ENCODE peak calls at places on chromosome 12, in four cellular contexts. One of them, this sample, is unnamed.

GRCh38 chr12:4648099-4648498 is 752 bp downstream of the AKAP3 start:
- DNase-seq in upper lobe of left lung: no peak
- DNase-seq in transverse colon: no peak
- DNase-seq in cardiac muscle cell: peak; percentile 14
- DNase-seq in this sample: no peak

GRCh38 chr12:127500513-127500912 is 766.5 kb upstream of the TMEM132C start:
- DNase-seq in upper lobe of left lung: no peak
- DNase-seq in transverse colon: no peak
- DNase-seq in cardiac muscle cell: no peak
- DNase-seq in this sample: no peak

GRCh38 chr12:104772336-104772735 is 185.8 kb downstream of the SLC41A2 start:
- DNase-seq in upper lobe of left lung: no peak
- DNase-seq in transverse colon: no peak
- DNase-seq in cardiac muscle cell: no peak
- DNase-seq in this sample: no peak

GRCh38 chr12:132954471-132955048 is 1.5 kb downstream of the ZNF605 start:
- DNase-seq in upper lobe of left lung: no peak
- DNase-seq in transverse colon: no peak
- DNase-seq in cardiac muscle cell: no peak
- DNase-seq in this sample: no peak

GRCh38 chr12:47837190-47838171 is 17.8 kb upstream of the HDAC7 start:
- DNase-seq in upper lobe of left lung: peak; percentile 80
- DNase-seq in transverse colon: peak; percentile 78
- DNase-seq in cardiac muscle cell: peak; percentile 78
- DNase-seq in this sample: peak; percentile 58

GRCh38 chr12:72330291-72330690 is 58.1 kb downstream of the TRHDE start:
- DNase-seq in upper lobe of left lung: no peak
- DNase-seq in transverse colon: no peak
- DNase-seq in cardiac muscle cell: peak; percentile 0
- DNase-seq in this sample: no peak

GRCh38 chr12:4975574-4975973 is 65.9 kb downstream of the KCNA1 start:
- DNase-seq in upper lobe of left lung: no peak
- DNase-seq in transverse colon: no peak
- DNase-seq in cardiac muscle cell: no peak
- DNase-seq in this sample: no peak

GRCh38 chr12:64551676-64552075 is 58.6 kb upstream of the RASSF3 start:
- DNase-seq in upper lobe of left lung: no peak
- DNase-seq in transverse colon: no peak
- DNase-seq in cardiac muscle cell: peak; percentile 25
- DNase-seq in this sample: no peak

GRCh38 chr12:52896190-52897100 is 8.4 kb downstream of the KRT8 start:
- DNase-seq in upper lobe of left lung: no peak
- DNase-seq in transverse colon: peak; percentile 72
- DNase-seq in cardiac muscle cell: no peak
- DNase-seq in this sample: no peak

GRCh38 chr12:83225806-83226205 is 539.1 kb downstream of the TMTC2 start:
- DNase-seq in upper lobe of left lung: no peak
- DNase-seq in transverse colon: no peak
- DNase-seq in cardiac muscle cell: no peak
- DNase-seq in this sample: no peak

GRCh38 chr12:82835217-82835616 is 148.5 kb downstream of the TMTC2 start:
- DNase-seq in upper lobe of left lung: no peak
- DNase-seq in transverse colon: no peak
- DNase-seq in cardiac muscle cell: peak; percentile 54
- DNase-seq in this sample: no peak

GRCh38 chr12:116299064-116299463 is 21.6 kb upstream of the MED13L start:
- DNase-seq in upper lobe of left lung: peak; percentile 58
- DNase-seq in transverse colon: no peak
- DNase-seq in cardiac muscle cell: no peak
- DNase-seq in this sample: no peak

GRCh38 chr12:7923241-7924236 is 12.4 kb downstream of the SLC2A3 start:
- DNase-seq in upper lobe of left lung: no peak
- DNase-seq in transverse colon: no peak
- DNase-seq in cardiac muscle cell: no peak
- DNase-seq in this sample: no peak

GRCh38 chr12:113072136-113072535 is 15.6 kb downstream of the DTX1 start:
- DNase-seq in upper lobe of left lung: no peak
- DNase-seq in transverse colon: no peak
- DNase-seq in cardiac muscle cell: no peak
- DNase-seq in this sample: no peak

GRCh38 chr12:71125515-71125914 is 32.3 kb downstream of the TSPAN8 start:
- DNase-seq in upper lobe of left lung: no peak
- DNase-seq in transverse colon: no peak
- DNase-seq in cardiac muscle cell: peak; percentile 37
- DNase-seq in this sample: no peak

GRCh38 chr12:131084341-131085011 is 130.8 kb downstream of the ADGRD1 start:
- DNase-seq in upper lobe of left lung: peak; percentile 17
- DNase-seq in transverse colon: no peak
- DNase-seq in cardiac muscle cell: no peak
- DNase-seq in this sample: no peak

GRCh38 chr12:4355843-4356327 is 23.6 kb downstream of the FGF23 start:
- DNase-seq in upper lobe of left lung: no peak
- DNase-seq in transverse colon: peak; percentile 24
- DNase-seq in cardiac muscle cell: peak; percentile 27
- DNase-seq in this sample: no peak

GRCh38 chr12:64480148-64480547 is 28.2 kb downstream of the TBK1 start:
- DNase-seq in upper lobe of left lung: no peak
- DNase-seq in transverse colon: no peak
- DNase-seq in cardiac muscle cell: peak; percentile 33
- DNase-seq in this sample: no peak

GRCh38 chr12:46752396-46752795 is 73.4 kb downstream of the SLC38A4 start:
- DNase-seq in upper lobe of left lung: no peak
- DNase-seq in transverse colon: no peak
- DNase-seq in cardiac muscle cell: no peak
- DNase-seq in this sample: no peak

GRCh38 chr12:100197486-100197885 is 3.1 kb upstream of the ACTR6 start:
- DNase-seq in upper lobe of left lung: no peak
- DNase-seq in transverse colon: no peak
- DNase-seq in cardiac muscle cell: no peak
- DNase-seq in this sample: no peak

GRCh38 chr12:100200450-100201181 is at the start of gene ACTR6:
- DNase-seq in upper lobe of left lung: peak; percentile 97
- DNase-seq in transverse colon: peak; percentile 97
- DNase-seq in cardiac muscle cell: peak; percentile 97
- DNase-seq in this sample: peak; percentile 91

GRCh38 chr12:100201604-100202423 is 1.2 kb downstream of the ACTR6 start:
- DNase-seq in upper lobe of left lung: no peak
- DNase-seq in transverse colon: no peak
- DNase-seq in cardiac muscle cell: no peak
- DNase-seq in this sample: no peak

GRCh38 chr12:100199347-100200136 is 1.1 kb upstream of the ACTR6 start:
- DNase-seq in upper lobe of left lung: peak; percentile 89
- DNase-seq in transverse colon: peak; percentile 89
- DNase-seq in cardiac muscle cell: peak; percentile 21
- DNase-seq in this sample: peak; percentile 69

GRCh38 chr12:100199023-100199346 is 1.6 kb upstream of the ACTR6 start:
- DNase-seq in upper lobe of left lung: no peak
- DNase-seq in transverse colon: no peak
- DNase-seq in cardiac muscle cell: no peak
- DNase-seq in this sample: no peak
- H3K4me3 ChIP-seq in upper lobe of left lung: no peak overlapping the region
- H3K4me3 ChIP-seq in transverse colon: peak overlapping the region; percentile 66
- H3K4me3 ChIP-seq in cardiac muscle cell: peak overlapping the region; percentile 77
- H3K4me3 ChIP-seq in this sample: peak overlapping the region; percentile 84

GRCh38 chr12:96239711-96240234 is 45.6 kb downstream of the ELK3 start:
- DNase-seq in upper lobe of left lung: no peak
- DNase-seq in transverse colon: peak; percentile 46
- DNase-seq in cardiac muscle cell: peak; percentile 70
- DNase-seq in this sample: no peak
- H3K27ac ChIP-seq in upper lobe of left lung: peak overlapping the region; percentile 7
- H3K27ac ChIP-seq in transverse colon: peak overlapping the region; percentile 69
- H3K27ac ChIP-seq in cardiac muscle cell: peak overlapping the region; percentile 85
- H3K27ac ChIP-seq in this sample: peak overlapping the region; percentile 9

GRCh38 chr12:109597795-109598427 is 24.3 kb downstream of the MVK start:
- DNase-seq in upper lobe of left lung: peak; percentile 87
- DNase-seq in transverse colon: peak; percentile 84
- DNase-seq in cardiac muscle cell: peak; percentile 88
- DNase-seq in this sample: peak; percentile 41
- H3K4me3 ChIP-seq in upper lobe of left lung: no peak overlapping the region
- H3K4me3 ChIP-seq in transverse colon: no peak overlapping the region
- H3K4me3 ChIP-seq in cardiac muscle cell: no peak overlapping the region
- H3K4me3 ChIP-seq in this sample: no peak overlapping the region

GRCh38 chr12:57834086-57834876 is 12.2 kb downstream of the CTDSP2 start:
- DNase-seq in upper lobe of left lung: no peak
- DNase-seq in transverse colon: no peak
- DNase-seq in cardiac muscle cell: no peak
- DNase-seq in this sample: no peak

GRCh38 chr12:57835366-57836288 is 10.9 kb downstream of the CTDSP2 start:
- DNase-seq in upper lobe of left lung: no peak
- DNase-seq in transverse colon: no peak
- DNase-seq in cardiac muscle cell: no peak
- DNase-seq in this sample: no peak

GRCh38 chr12:57838594-57839302 is 7.8 kb downstream of the CTDSP2 start:
- DNase-seq in upper lobe of left lung: no peak
- DNase-seq in transverse colon: no peak
- DNase-seq in cardiac muscle cell: peak; percentile 58
- DNase-seq in this sample: no peak

GRCh38 chr12:57837779-57838562 is 8.6 kb downstream of the CTDSP2 start:
- DNase-seq in upper lobe of left lung: peak; percentile 92
- DNase-seq in transverse colon: no peak
- DNase-seq in cardiac muscle cell: peak; percentile 85
- DNase-seq in this sample: no peak

GRCh38 chr12:57836442-57837375 is 9.8 kb downstream of the CTDSP2 start:
- DNase-seq in upper lobe of left lung: peak; percentile 76
- DNase-seq in transverse colon: peak; percentile 71
- DNase-seq in cardiac muscle cell: peak; percentile 95
- DNase-seq in this sample: no peak
- H3K27ac ChIP-seq in upper lobe of left lung: peak overlapping the region; percentile 75
- H3K27ac ChIP-seq in transverse colon: peak overlapping the region; percentile 98
- H3K27ac ChIP-seq in cardiac muscle cell: peak overlapping the region; percentile 87
- H3K27ac ChIP-seq in this sample: peak overlapping the region; percentile 89

GRCh38 chr12:123067654-123068053 is 83.2 kb downstream of the PITPNM2 start:
- DNase-seq in upper lobe of left lung: no peak
- DNase-seq in transverse colon: no peak
- DNase-seq in cardiac muscle cell: no peak
- DNase-seq in this sample: no peak
- H3K4me3 ChIP-seq in upper lobe of left lung: no peak overlapping the region
- H3K4me3 ChIP-seq in transverse colon: no peak overlapping the region
- H3K4me3 ChIP-seq in cardiac muscle cell: no peak overlapping the region
- H3K4me3 ChIP-seq in this sample: no peak overlapping the region

GRCh38 chr12:14950982-14951746 is 10.2 kb downstream of the ARHGDIB start:
- DNase-seq in upper lobe of left lung: no peak
- DNase-seq in transverse colon: peak; percentile 27
- DNase-seq in cardiac muscle cell: peak; percentile 75
- DNase-seq in this sample: no peak

GRCh38 chr12:14952295-14952995 is 9.0 kb downstream of the ARHGDIB start:
- DNase-seq in upper lobe of left lung: peak; percentile 66
- DNase-seq in transverse colon: peak; percentile 26
- DNase-seq in cardiac muscle cell: peak; percentile 95
- DNase-seq in this sample: no peak

GRCh38 chr12:14949631-14950030 is 11.3 kb upstream of the ERP27 start:
- DNase-seq in upper lobe of left lung: no peak
- DNase-seq in transverse colon: no peak
- DNase-seq in cardiac muscle cell: no peak
- DNase-seq in this sample: no peak

GRCh38 chr12:14948672-14949071 is 10.3 kb upstream of the ERP27 start:
- DNase-seq in upper lobe of left lung: no peak
- DNase-seq in transverse colon: peak; percentile 34
- DNase-seq in cardiac muscle cell: peak; percentile 96
- DNase-seq in this sample: peak; percentile 67

GRCh38 chr12:14950421-14950820 is 11.0 kb downstream of the ARHGDIB start:
- DNase-seq in upper lobe of left lung: no peak
- DNase-seq in transverse colon: no peak
- DNase-seq in cardiac muscle cell: no peak
- DNase-seq in this sample: peak; percentile 29
- H3K27ac ChIP-seq in upper lobe of left lung: no peak overlapping the region
- H3K27ac ChIP-seq in transverse colon: peak overlapping the region; percentile 4
- H3K27ac ChIP-seq in cardiac muscle cell: no peak overlapping the region
- H3K27ac ChIP-seq in this sample: peak overlapping the region; percentile 96

DNA sequence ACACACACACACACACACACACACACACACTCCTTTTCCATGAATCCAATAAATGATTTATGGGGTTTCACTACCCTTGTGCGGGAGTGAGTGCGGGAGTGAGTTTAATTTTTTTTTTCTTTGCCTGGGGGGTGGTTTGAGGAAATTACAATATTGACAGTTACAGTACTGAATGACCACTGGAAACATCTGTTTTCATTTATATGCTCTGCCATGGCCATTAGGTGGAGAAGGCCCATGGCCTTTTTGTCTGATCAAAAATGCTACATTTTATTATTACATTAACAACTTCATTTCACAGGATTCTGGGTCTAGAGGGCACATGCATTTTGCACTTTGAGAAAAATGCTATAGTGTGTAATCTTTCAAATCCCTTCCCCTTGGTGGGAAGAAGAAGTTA is 5.9 kb downstream of the TBX3 start:
- DNase-seq in upper lobe of left lung: no peak
- DNase-seq in transverse colon: no peak
- DNase-seq in cardiac muscle cell: no peak
- DNase-seq in this sample: no peak
- H3K4me3 ChIP-seq in upper lobe of left lung: peak overlapping the region; percentile 15
- H3K4me3 ChIP-seq in transverse colon: no peak overlapping the region
- H3K4me3 ChIP-seq in cardiac muscle cell: no peak overlapping the region
- H3K4me3 ChIP-seq in this sample: no peak overlapping the region

GRCh38 chr12:11561416-11561815 is 88.1 kb upstream of the ETV6 start:
- DNase-seq in upper lobe of left lung: no peak
- DNase-seq in transverse colon: no peak
- DNase-seq in cardiac muscle cell: no peak
- DNase-seq in this sample: no peak

GRCh38 chr12:11555195-11555594 is 94.3 kb upstream of the ETV6 start:
- DNase-seq in upper lobe of left lung: no peak
- DNase-seq in transverse colon: no peak
- DNase-seq in cardiac muscle cell: no peak
- DNase-seq in this sample: no peak

GRCh38 chr12:11553871-11554533 is 95.5 kb upstream of the ETV6 start:
- DNase-seq in upper lobe of left lung: peak; percentile 36
- DNase-seq in transverse colon: peak; percentile 58
- DNase-seq in cardiac muscle cell: peak; percentile 75
- DNase-seq in this sample: peak; percentile 66

GRCh38 chr12:11559941-11560340 is 89.5 kb upstream of the ETV6 start:
- DNase-seq in upper lobe of left lung: no peak
- DNase-seq in transverse colon: no peak
- DNase-seq in cardiac muscle cell: no peak
- DNase-seq in this sample: no peak

GRCh38 chr12:11555743-11556625 is 93.5 kb upstream of the ETV6 start:
- DNase-seq in upper lobe of left lung: no peak
- DNase-seq in transverse colon: peak; percentile 49
- DNase-seq in cardiac muscle cell: peak; percentile 6
- DNase-seq in this sample: no peak
- H3K27ac ChIP-seq in upper lobe of left lung: no peak overlapping the region
- H3K27ac ChIP-seq in transverse colon: peak overlapping the region; percentile 70
- H3K27ac ChIP-seq in cardiac muscle cell: no peak overlapping the region
- H3K27ac ChIP-seq in this sample: peak overlapping the region; percentile 58

GRCh38 chr12:1532796-1533195 is 61.6 kb downstream of the FBXL14 start:
- DNase-seq in upper lobe of left lung: no peak
- DNase-seq in transverse colon: no peak
- DNase-seq in cardiac muscle cell: no peak
- DNase-seq in this sample: no peak
- H3K4me3 ChIP-seq in upper lobe of left lung: no peak overlapping the region
- H3K4me3 ChIP-seq in transverse colon: no peak overlapping the region
- H3K4me3 ChIP-seq in cardiac muscle cell: peak overlapping the region; percentile 93
- H3K4me3 ChIP-seq in this sample: peak overlapping the region; percentile 48